ENCODE peak calls at places on chromosomes 6 and 20, in six cellular contexts. One of them, this sample, is unnamed.

GRCh38 chr6:11586574-11586973 is 49.0 kb downstream of the TMEM170B start:
- DNase-seq in colonic mucosa: no peak
- DNase-seq in endodermal cell: peak
- DNase-seq in fibroblast of lung: peak
- DNase-seq in psoas muscle: no peak
- DNase-seq in A549: peak
- DNase-seq in this sample: no peak

GRCh38 chr20:34581341-34582189 is 23.0 kb downstream of the MAP1LC3A start:
- DNase-seq in psoas muscle: no peak
- DNase-seq in A549: no peak
- DNase-seq in endodermal cell: no peak
- DNase-seq in colonic mucosa: no peak
- DNase-seq in fibroblast of lung: peak
- DNase-seq in this sample: no peak

GRCh38 chr20:41275181-41275793 is 42.2 kb downstream of the ZHX3 start:
- DNase-seq in endodermal cell: no peak
- DNase-seq in A549: no peak
- DNase-seq in fibroblast of lung: peak
- DNase-seq in psoas muscle: no peak
- DNase-seq in colonic mucosa: no peak
- DNase-seq in this sample: no peak

GRCh38 chr6:104788400-104788799 is 71.3 kb downstream of the HACE1 start:
- DNase-seq in fibroblast of lung: no peak
- DNase-seq in psoas muscle: no peak
- DNase-seq in A549: no peak
- DNase-seq in endodermal cell: no peak
- DNase-seq in colonic mucosa: no peak
- DNase-seq in this sample: no peak

GRCh38 chr6:169961772-169962561 is 210.5 kb downstream of the ERMARD start:
- DNase-seq in endodermal cell: peak
- DNase-seq in A549: no peak
- DNase-seq in psoas muscle: no peak
- DNase-seq in colonic mucosa: peak
- DNase-seq in fibroblast of lung: no peak
- DNase-seq in this sample: peak

GRCh38 chr6:138817799-138818198 is 21.9 kb downstream of the ECT2L start:
- DNase-seq in fibroblast of lung: peak
- DNase-seq in psoas muscle: no peak
- DNase-seq in colonic mucosa: peak
- DNase-seq in A549: no peak
- DNase-seq in endodermal cell: peak
- DNase-seq in this sample: no peak

GRCh38 chr6:7534192-7534591 is 7.3 kb upstream of the DSP start:
- DNase-seq in colonic mucosa: no peak
- DNase-seq in endodermal cell: no peak
- DNase-seq in fibroblast of lung: no peak
- DNase-seq in A549: no peak
- DNase-seq in psoas muscle: no peak
- DNase-seq in this sample: no peak

GRCh38 chr6:1042583-1043457 is 269.1 kb upstream of the FOXQ1 start:
- DNase-seq in colonic mucosa: no peak
- DNase-seq in A549: no peak
- DNase-seq in fibroblast of lung: no peak
- DNase-seq in endodermal cell: peak
- DNase-seq in psoas muscle: no peak
- DNase-seq in this sample: no peak

GRCh38 chr20:51095755-51096509 is 73.0 kb upstream of the KCNG1 start:
- DNase-seq in psoas muscle: no peak
- DNase-seq in colonic mucosa: no peak
- DNase-seq in A549: peak
- DNase-seq in fibroblast of lung: no peak
- DNase-seq in endodermal cell: no peak
- DNase-seq in this sample: no peak

GRCh38 chr20:56072165-56072564 is 66.8 kb upstream of the CBLN4 start:
- DNase-seq in endodermal cell: no peak
- DNase-seq in colonic mucosa: no peak
- DNase-seq in A549: no peak
- DNase-seq in psoas muscle: no peak
- DNase-seq in fibroblast of lung: no peak
- DNase-seq in this sample: no peak

GRCh38 chr6:81901589-81901988 is 149.1 kb upstream of the TENT5A start:
- DNase-seq in fibroblast of lung: no peak
- DNase-seq in psoas muscle: no peak
- DNase-seq in endodermal cell: no peak
- DNase-seq in A549: no peak
- DNase-seq in colonic mucosa: no peak
- DNase-seq in this sample: no peak

GRCh38 chr6:1297746-1298145 is 14.2 kb upstream of the FOXQ1 start:
- DNase-seq in psoas muscle: no peak
- DNase-seq in colonic mucosa: no peak
- DNase-seq in fibroblast of lung: peak
- DNase-seq in A549: peak
- DNase-seq in endodermal cell: no peak
- DNase-seq in this sample: no peak

GRCh38 chr20:62580052-62580451 is 62.3 kb upstream of the SLCO4A1 start:
- DNase-seq in colonic mucosa: no peak
- DNase-seq in endodermal cell: no peak
- DNase-seq in fibroblast of lung: no peak
- DNase-seq in psoas muscle: no peak
- DNase-seq in A549: peak
- DNase-seq in this sample: no peak

GRCh38 chr6:136784910-136785746 is 7.1 kb downstream of the MAP3K5 start:
- DNase-seq in endodermal cell: no peak
- DNase-seq in A549: no peak
- DNase-seq in fibroblast of lung: peak
- DNase-seq in psoas muscle: peak
- DNase-seq in colonic mucosa: no peak
- DNase-seq in this sample: peak

GRCh38 chr6:148972481-148972880 is 225.7 kb downstream of the UST start:
- DNase-seq in A549: peak
- DNase-seq in endodermal cell: peak
- DNase-seq in psoas muscle: peak
- DNase-seq in colonic mucosa: peak
- DNase-seq in fibroblast of lung: no peak
- DNase-seq in this sample: peak

GRCh38 chr6:130969807-130970491 is 93.1 kb downstream of the EPB41L2 start:
- DNase-seq in fibroblast of lung: peak
- DNase-seq in psoas muscle: peak
- DNase-seq in colonic mucosa: no peak
- DNase-seq in A549: peak
- DNase-seq in endodermal cell: no peak
- DNase-seq in this sample: no peak

GRCh38 chr6:79377830-79378460 is 143.5 kb upstream of the HMGN3 start:
- DNase-seq in endodermal cell: no peak
- DNase-seq in colonic mucosa: no peak
- DNase-seq in psoas muscle: no peak
- DNase-seq in A549: peak
- DNase-seq in fibroblast of lung: peak
- DNase-seq in this sample: no peak

GRCh38 chr6:25788305-25788922 is 33.9 kb downstream of the SLC17A4 start:
- DNase-seq in psoas muscle: peak
- DNase-seq in fibroblast of lung: peak
- DNase-seq in A549: peak
- DNase-seq in endodermal cell: peak
- DNase-seq in colonic mucosa: peak
- DNase-seq in this sample: peak

GRCh38 chr20:61817575-61817974 is 248.1 kb downstream of the TAF4 start:
- DNase-seq in colonic mucosa: no peak
- DNase-seq in A549: no peak
- DNase-seq in psoas muscle: peak
- DNase-seq in endodermal cell: no peak
- DNase-seq in fibroblast of lung: no peak
- DNase-seq in this sample: no peak

GRCh38 chr20:38730989-38731737 is 6.9 kb downstream of the SLC32A1 start:
- DNase-seq in colonic mucosa: peak
- DNase-seq in endodermal cell: peak
- DNase-seq in A549: peak
- DNase-seq in fibroblast of lung: peak
- DNase-seq in psoas muscle: peak
- DNase-seq in this sample: peak

GRCh38 chr6:38725414-38726183 is 10.5 kb downstream of the DNAH8 start:
- DNase-seq in psoas muscle: no peak
- DNase-seq in endodermal cell: no peak
- DNase-seq in colonic mucosa: no peak
- DNase-seq in A549: no peak
- DNase-seq in fibroblast of lung: no peak
- DNase-seq in this sample: no peak

GRCh38 chr6:45915776-45916348 is 99.8 kb downstream of the CLIC5 start:
- DNase-seq in A549: no peak
- DNase-seq in psoas muscle: no peak
- DNase-seq in fibroblast of lung: no peak
- DNase-seq in colonic mucosa: no peak
- DNase-seq in endodermal cell: no peak
- DNase-seq in this sample: no peak

GRCh38 chr6:89966250-89966588 is 72.0 kb downstream of the GJA10 start:
- DNase-seq in endodermal cell: no peak
- DNase-seq in A549: no peak
- DNase-seq in colonic mucosa: no peak
- DNase-seq in psoas muscle: no peak
- DNase-seq in fibroblast of lung: peak
- DNase-seq in this sample: no peak

GRCh38 chr6:55433446-55434130 is 106.3 kb downstream of the GFRAL start:
- DNase-seq in fibroblast of lung: peak
- DNase-seq in A549: no peak
- DNase-seq in colonic mucosa: no peak
- DNase-seq in psoas muscle: no peak
- DNase-seq in endodermal cell: no peak
- DNase-seq in this sample: no peak

GRCh38 chr6:131281471-131282270 is 146.4 kb downstream of the AKAP7 start:
- DNase-seq in A549: no peak
- DNase-seq in fibroblast of lung: peak
- DNase-seq in endodermal cell: peak
- DNase-seq in colonic mucosa: no peak
- DNase-seq in psoas muscle: peak
- DNase-seq in this sample: peak

GRCh38 chr6:119620846-119621570 is 271.4 kb upstream of the MAN1A1 start:
- DNase-seq in psoas muscle: no peak
- DNase-seq in endodermal cell: no peak
- DNase-seq in A549: no peak
- DNase-seq in fibroblast of lung: peak
- DNase-seq in colonic mucosa: no peak
- DNase-seq in this sample: no peak

GRCh38 chr6:21595951-21596378 is 2.4 kb downstream of the SOX4 start:
- DNase-seq in endodermal cell: peak
- DNase-seq in A549: no peak
- DNase-seq in fibroblast of lung: no peak
- DNase-seq in colonic mucosa: peak
- DNase-seq in psoas muscle: no peak
- DNase-seq in this sample: peak

GRCh38 chr20:53921443-53921973 is 148.9 kb downstream of the BCAS1 start:
- DNase-seq in colonic mucosa: no peak
- DNase-seq in A549: no peak
- DNase-seq in psoas muscle: no peak
- DNase-seq in fibroblast of lung: no peak
- DNase-seq in endodermal cell: peak
- DNase-seq in this sample: no peak

GRCh38 chr6:97469451-97469850 is 186.4 kb upstream of the MMS22L start:
- DNase-seq in psoas muscle: no peak
- DNase-seq in colonic mucosa: no peak
- DNase-seq in fibroblast of lung: no peak
- DNase-seq in endodermal cell: no peak
- DNase-seq in A549: no peak
- DNase-seq in this sample: no peak

GRCh38 chr20:57596358-57596757 is 23.9 kb downstream of the ZBP1 start:
- DNase-seq in colonic mucosa: no peak
- DNase-seq in A549: no peak
- DNase-seq in fibroblast of lung: no peak
- DNase-seq in endodermal cell: no peak
- DNase-seq in psoas muscle: peak
- DNase-seq in this sample: no peak
- H3K27ac ChIP-seq in colonic mucosa: no peak
- H3K27ac ChIP-seq in A549: peak
- H3K27ac ChIP-seq in fibroblast of lung: no peak
- H3K27ac ChIP-seq in endodermal cell: no peak
- H3K27ac ChIP-seq in psoas muscle: no peak
- H3K27ac ChIP-seq in this sample: no peak

DNA sequence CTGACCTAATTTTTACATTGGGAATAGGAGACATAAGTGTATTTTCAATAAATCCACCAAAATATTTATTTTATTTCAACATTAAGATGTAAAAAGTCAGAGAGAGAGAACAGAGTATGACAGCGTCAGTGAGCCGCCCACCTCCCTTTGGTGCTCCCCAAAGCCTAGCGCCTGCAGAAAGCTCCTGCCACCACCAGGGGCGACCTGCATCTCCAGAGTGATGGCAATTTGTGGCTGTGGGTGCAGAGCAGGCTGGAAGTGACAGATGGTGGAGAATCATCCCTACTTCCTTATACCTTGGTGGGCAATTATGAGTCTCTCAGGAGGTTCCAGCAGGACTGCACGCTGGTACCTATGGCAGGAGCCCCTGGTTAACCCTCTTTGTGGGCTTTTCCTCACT is 87.3 kb downstream of the PTPRT start:
- DNase-seq in fibroblast of lung: no peak
- DNase-seq in psoas muscle: no peak
- DNase-seq in colonic mucosa: no peak
- DNase-seq in endodermal cell: peak
- DNase-seq in A549: peak
- DNase-seq in this sample: no peak
- TF ChIP-seq CTCF in fibroblast of lung: no peak
- TF ChIP-seq CTCF in psoas muscle: no peak
- TF ChIP-seq CTCF in colonic mucosa: no peak
- TF ChIP-seq CTCF in endodermal cell: peak
- TF ChIP-seq CTCF in A549: no peak
- TF ChIP-seq CTCF in this sample: no peak

GRCh38 chr20:33232486-33233072 is 3.2 kb upstream of the BPIFA1 start:
- DNase-seq in endodermal cell: no peak
- DNase-seq in A549: no peak
- DNase-seq in psoas muscle: no peak
- DNase-seq in colonic mucosa: no peak
- DNase-seq in fibroblast of lung: no peak
- DNase-seq in this sample: no peak

GRCh38 chr20:33234050-33234449 is 1.7 kb upstream of the BPIFA1 start:
- DNase-seq in endodermal cell: no peak
- DNase-seq in A549: no peak
- DNase-seq in psoas muscle: no peak
- DNase-seq in colonic mucosa: no peak
- DNase-seq in fibroblast of lung: no peak
- DNase-seq in this sample: no peak

GRCh38 chr20:33233129-33233774 is 2.5 kb upstream of the BPIFA1 start:
- DNase-seq in fibroblast of lung: no peak
- DNase-seq in endodermal cell: peak
- DNase-seq in colonic mucosa: no peak
- DNase-seq in A549: no peak
- DNase-seq in psoas muscle: no peak
- DNase-seq in this sample: no peak

GRCh38 chr20:33231237-33231636 is 4.6 kb upstream of the BPIFA1 start:
- DNase-seq in A549: no peak
- DNase-seq in colonic mucosa: no peak
- DNase-seq in endodermal cell: no peak
- DNase-seq in fibroblast of lung: no peak
- DNase-seq in psoas muscle: no peak
- DNase-seq in this sample: no peak

GRCh38 chr20:33229843-33230242 is 6.0 kb upstream of the BPIFA1 start:
- DNase-seq in colonic mucosa: no peak
- DNase-seq in A549: no peak
- DNase-seq in endodermal cell: no peak
- DNase-seq in fibroblast of lung: no peak
- DNase-seq in psoas muscle: no peak
- DNase-seq in this sample: no peak
- H3K4me3 ChIP-seq in colonic mucosa: no peak
- H3K4me3 ChIP-seq in A549: no peak
- H3K4me3 ChIP-seq in endodermal cell: no peak
- H3K4me3 ChIP-seq in fibroblast of lung: no peak
- H3K4me3 ChIP-seq in psoas muscle: no peak
- H3K4me3 ChIP-seq in this sample: no peak

GRCh38 chr6:157770946-157771345 is 52.1 kb upstream of the SNX9 start:
- DNase-seq in A549: no peak
- DNase-seq in colonic mucosa: no peak
- DNase-seq in psoas muscle: no peak
- DNase-seq in fibroblast of lung: peak
- DNase-seq in endodermal cell: no peak
- DNase-seq in this sample: no peak
- H3K27ac ChIP-seq in A549: no peak
- H3K27ac ChIP-seq in colonic mucosa: no peak
- H3K27ac ChIP-seq in psoas muscle: no peak
- H3K27ac ChIP-seq in fibroblast of lung: no peak
- H3K27ac ChIP-seq in endodermal cell: no peak
- H3K27ac ChIP-seq in this sample: no peak

This sample was measured in upper lobe of left lung.